ENCODE peak calls at places on chromosome 6, in seven cellular contexts. One of them, this sample, is unnamed.

GRCh38 chr6:143112084-143112768 is 51.5 kb downstream of the AIG1 start:
- DNase-seq in ascending aorta: no peak
- DNase-seq in stomach: no peak
- DNase-seq in A549: no peak
- DNase-seq in lower lobe of right lung: no peak
- DNase-seq in spleen: no peak
- DNase-seq in left lung: no peak
- DNase-seq in this sample: no peak

GRCh38 chr6:169587992-169588391 is 113.8 kb downstream of the WDR27 start:
- DNase-seq in ascending aorta: no peak
- DNase-seq in stomach: no peak
- DNase-seq in A549: no peak
- DNase-seq in lower lobe of right lung: no peak
- DNase-seq in spleen: no peak
- DNase-seq in left lung: no peak
- DNase-seq in this sample: no peak

GRCh38 chr6:27517928-27518787 is 45.3 kb upstream of the ZNF184 start:
- DNase-seq in ascending aorta: no peak
- DNase-seq in stomach: no peak
- DNase-seq in A549: no peak
- DNase-seq in lower lobe of right lung: no peak
- DNase-seq in spleen: no peak
- DNase-seq in left lung: no peak
- DNase-seq in this sample: no peak

GRCh38 chr6:163416640-163417253 is 2.2 kb downstream of the QKI start:
- DNase-seq in ascending aorta: no peak
- DNase-seq in stomach: peak; percentile 58
- DNase-seq in A549: peak; percentile 75
- DNase-seq in lower lobe of right lung: no peak
- DNase-seq in spleen: no peak
- DNase-seq in left lung: no peak
- DNase-seq in this sample: peak; percentile 76

GRCh38 chr6:116439572-116439971 is 21.6 kb upstream of the CALHM6 start:
- DNase-seq in ascending aorta: no peak
- DNase-seq in stomach: no peak
- DNase-seq in A549: no peak
- DNase-seq in lower lobe of right lung: no peak
- DNase-seq in spleen: no peak
- DNase-seq in left lung: no peak
- DNase-seq in this sample: no peak

GRCh38 chr6:55239099-55239498 is 64.8 kb downstream of the HCRTR2 start:
- DNase-seq in ascending aorta: no peak
- DNase-seq in stomach: no peak
- DNase-seq in A549: no peak
- DNase-seq in lower lobe of right lung: no peak
- DNase-seq in spleen: no peak
- DNase-seq in left lung: no peak
- DNase-seq in this sample: peak; percentile 15

GRCh38 chr6:40930555-40930954 is 108.5 kb downstream of the UNC5CL start:
- DNase-seq in ascending aorta: no peak
- DNase-seq in stomach: peak; percentile 38
- DNase-seq in A549: peak; percentile 24
- DNase-seq in lower lobe of right lung: no peak
- DNase-seq in spleen: no peak
- DNase-seq in left lung: no peak
- DNase-seq in this sample: no peak

GRCh38 chr6:145428656-145429173 is 306.6 kb downstream of the EPM2A start:
- DNase-seq in ascending aorta: no peak
- DNase-seq in stomach: no peak
- DNase-seq in A549: no peak
- DNase-seq in lower lobe of right lung: no peak
- DNase-seq in spleen: no peak
- DNase-seq in left lung: no peak
- DNase-seq in this sample: no peak

GRCh38 chr6:119273799-119274595 is 75.6 kb downstream of the MAN1A1 start:
- DNase-seq in ascending aorta: no peak
- DNase-seq in stomach: no peak
- DNase-seq in A549: no peak
- DNase-seq in lower lobe of right lung: no peak
- DNase-seq in spleen: no peak
- DNase-seq in left lung: no peak
- DNase-seq in this sample: peak; percentile 32

GRCh38 chr6:89273816-89274215 is 41.3 kb downstream of the GABRR2 start:
- DNase-seq in ascending aorta: no peak
- DNase-seq in stomach: no peak
- DNase-seq in A549: no peak
- DNase-seq in lower lobe of right lung: no peak
- DNase-seq in spleen: no peak
- DNase-seq in left lung: no peak
- DNase-seq in this sample: no peak

GRCh38 chr6:71288228-71289038 is at the start of gene OGFRL1:
- DNase-seq in ascending aorta: peak; percentile 33
- DNase-seq in stomach: peak; percentile 79
- DNase-seq in A549: peak; percentile 57
- DNase-seq in lower lobe of right lung: peak; percentile 84
- DNase-seq in spleen: peak; percentile 97
- DNase-seq in left lung: peak; percentile 97
- DNase-seq in this sample: peak; percentile 82

GRCh38 chr6:1864496-1864895 is 254.8 kb downstream of the FOXC1 start:
- DNase-seq in ascending aorta: no peak
- DNase-seq in stomach: no peak
- DNase-seq in A549: no peak
- DNase-seq in lower lobe of right lung: no peak
- DNase-seq in spleen: no peak
- DNase-seq in left lung: no peak
- DNase-seq in this sample: peak; percentile 59

GRCh38 chr6:65569505-65569904 is 137.5 kb downstream of the EYS start:
- DNase-seq in ascending aorta: no peak
- DNase-seq in stomach: no peak
- DNase-seq in A549: no peak
- DNase-seq in lower lobe of right lung: no peak
- DNase-seq in spleen: no peak
- DNase-seq in left lung: no peak
- DNase-seq in this sample: no peak

GRCh38 chr6:144745434-144745833 is 460.3 kb downstream of the UTRN start:
- DNase-seq in ascending aorta: no peak
- DNase-seq in stomach: no peak
- DNase-seq in A549: no peak
- DNase-seq in lower lobe of right lung: no peak
- DNase-seq in spleen: no peak
- DNase-seq in left lung: no peak
- DNase-seq in this sample: no peak

GRCh38 chr6:37168809-37169457 is 1.0 kb upstream of the PIM1 start:
- DNase-seq in ascending aorta: no peak
- DNase-seq in stomach: no peak
- DNase-seq in A549: no peak
- DNase-seq in lower lobe of right lung: no peak
- DNase-seq in spleen: no peak
- DNase-seq in left lung: no peak
- DNase-seq in this sample: peak; percentile 68

GRCh38 chr6:36544228-36544627 is 3.1 kb downstream of the STK38 start:
- DNase-seq in ascending aorta: no peak
- DNase-seq in stomach: no peak
- DNase-seq in A549: no peak
- DNase-seq in lower lobe of right lung: no peak
- DNase-seq in spleen: no peak
- DNase-seq in left lung: no peak
- DNase-seq in this sample: no peak

GRCh38 chr6:43052842-43053544 is 658 bp downstream of the CUL7 start:
- DNase-seq in ascending aorta: no peak
- DNase-seq in stomach: no peak
- DNase-seq in A549: peak; percentile 17
- DNase-seq in lower lobe of right lung: peak; percentile 56
- DNase-seq in spleen: no peak
- DNase-seq in left lung: no peak
- DNase-seq in this sample: no peak

GRCh38 chr6:132131777-132132176 is 180.6 kb upstream of the CCN2 start:
- DNase-seq in ascending aorta: peak; percentile 33
- DNase-seq in stomach: no peak
- DNase-seq in A549: peak; percentile 83
- DNase-seq in lower lobe of right lung: no peak
- DNase-seq in spleen: no peak
- DNase-seq in left lung: no peak
- DNase-seq in this sample: peak; percentile 34

GRCh38 chr6:33194431-33194979 is 2.2 kb upstream of the COL11A2 start:
- DNase-seq in ascending aorta: no peak
- DNase-seq in stomach: no peak
- DNase-seq in A549: no peak
- DNase-seq in lower lobe of right lung: no peak
- DNase-seq in spleen: peak; percentile 50
- DNase-seq in left lung: no peak
- DNase-seq in this sample: no peak

GRCh38 chr6:37714836-37715425 is 17.2 kb upstream of the MDGA1 start:
- DNase-seq in ascending aorta: no peak
- DNase-seq in stomach: no peak
- DNase-seq in A549: no peak
- DNase-seq in lower lobe of right lung: no peak
- DNase-seq in spleen: no peak
- DNase-seq in left lung: no peak
- DNase-seq in this sample: no peak

GRCh38 chr6:166633732-166634535 is 6.9 kb upstream of the RPS6KA2 start:
- DNase-seq in ascending aorta: no peak
- DNase-seq in stomach: no peak
- DNase-seq in A549: no peak
- DNase-seq in lower lobe of right lung: peak; percentile 72
- DNase-seq in spleen: no peak
- DNase-seq in left lung: no peak
- DNase-seq in this sample: no peak

GRCh38 chr6:33604941-33605854 is 15.9 kb upstream of the ITPR3 start:
- DNase-seq in ascending aorta: no peak
- DNase-seq in stomach: no peak
- DNase-seq in A549: no peak
- DNase-seq in lower lobe of right lung: no peak
- DNase-seq in spleen: no peak
- DNase-seq in left lung: no peak
- DNase-seq in this sample: peak; percentile 74

GRCh38 chr6:158043008-158043407 is 61.3 kb downstream of the SYNJ2 start:
- DNase-seq in ascending aorta: no peak
- DNase-seq in stomach: no peak
- DNase-seq in A549: no peak
- DNase-seq in lower lobe of right lung: peak; percentile 36
- DNase-seq in spleen: no peak
- DNase-seq in left lung: no peak
- DNase-seq in this sample: no peak

GRCh38 chr6:26251354-26252081 is 113.5 kb upstream of the BTN3A2 start:
- DNase-seq in ascending aorta: peak; percentile 19
- DNase-seq in stomach: peak; percentile 57
- DNase-seq in A549: no peak
- DNase-seq in lower lobe of right lung: peak; percentile 67
- DNase-seq in spleen: peak; percentile 87
- DNase-seq in left lung: peak; percentile 86
- DNase-seq in this sample: no peak

GRCh38 chr6:111522393-111523020 is 39.5 kb upstream of the REV3L start:
- DNase-seq in ascending aorta: no peak
- DNase-seq in stomach: no peak
- DNase-seq in A549: no peak
- DNase-seq in lower lobe of right lung: no peak
- DNase-seq in spleen: no peak
- DNase-seq in left lung: no peak
- DNase-seq in this sample: no peak

GRCh38 chr6:19369770-19370169 is 467.4 kb upstream of the ID4 start:
- DNase-seq in ascending aorta: no peak
- DNase-seq in stomach: no peak
- DNase-seq in A549: no peak
- DNase-seq in lower lobe of right lung: no peak
- DNase-seq in spleen: no peak
- DNase-seq in left lung: no peak
- DNase-seq in this sample: no peak

GRCh38 chr6:19368511-19368910 is 468.7 kb upstream of the ID4 start:
- DNase-seq in ascending aorta: no peak
- DNase-seq in stomach: no peak
- DNase-seq in A549: no peak
- DNase-seq in lower lobe of right lung: no peak
- DNase-seq in spleen: no peak
- DNase-seq in left lung: no peak
- DNase-seq in this sample: no peak
- H3K9me3 ChIP-seq in ascending aorta: no peaks in the 10 kb centered on the region
- H3K9me3 ChIP-seq in stomach: no peaks in the 10 kb centered on the region
- H3K9me3 ChIP-seq in A549: no peaks in the 10 kb centered on the region
- H3K9me3 ChIP-seq in lower lobe of right lung: no peaks in the 10 kb centered on the region
- H3K9me3 ChIP-seq in spleen: peaks cover 3% of the 10 kb centered on the region
- H3K9me3 ChIP-seq in left lung: no peaks in the 10 kb centered on the region
- H3K9me3 ChIP-seq in this sample: no peaks in the 10 kb centered on the region

DNA sequence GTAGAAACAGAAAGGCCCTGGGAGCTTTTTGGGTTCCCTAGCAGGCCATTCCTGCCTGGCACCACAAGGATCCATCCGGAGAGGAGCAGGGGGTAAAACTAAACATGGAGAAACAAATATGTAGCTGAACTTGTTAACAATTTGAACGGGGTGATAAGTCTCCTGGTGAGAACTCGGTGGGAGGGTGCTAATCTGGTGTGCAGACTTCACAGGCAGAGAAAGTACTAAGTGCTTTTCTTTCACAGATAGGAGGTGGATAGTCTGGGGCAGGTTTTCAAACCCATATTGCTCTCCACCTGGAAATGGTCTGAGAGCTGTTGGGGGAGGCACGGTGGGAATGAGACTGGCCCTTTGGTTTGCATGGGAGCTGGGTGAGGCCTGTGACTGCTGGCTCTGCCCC is 196.3 kb upstream of the FUT9 start:
- DNase-seq in ascending aorta: no peak
- DNase-seq in stomach: no peak
- DNase-seq in A549: no peak
- DNase-seq in lower lobe of right lung: no peak
- DNase-seq in spleen: no peak
- DNase-seq in left lung: no peak
- DNase-seq in this sample: no peak
- H3K4me3 ChIP-seq in ascending aorta: no peak overlapping the region
- H3K4me3 ChIP-seq in stomach: no peak overlapping the region
- H3K4me3 ChIP-seq in A549: no peak overlapping the region
- H3K4me3 ChIP-seq in lower lobe of right lung: no peak overlapping the region
- H3K4me3 ChIP-seq in spleen: no peak overlapping the region
- H3K4me3 ChIP-seq in left lung: no peak overlapping the region
- H3K4me3 ChIP-seq in this sample: no peak overlapping the region

GRCh38 chr6:53209681-53210080 is 61.0 kb upstream of the GCM1 start:
- DNase-seq in ascending aorta: no peak
- DNase-seq in stomach: no peak
- DNase-seq in A549: no peak
- DNase-seq in lower lobe of right lung: no peak
- DNase-seq in spleen: no peak
- DNase-seq in left lung: no peak
- DNase-seq in this sample: no peak
- H3K9me3 ChIP-seq in ascending aorta: peaks cover 3% of the 10 kb centered on the region
- H3K9me3 ChIP-seq in stomach: no peaks in the 10 kb centered on the region
- H3K9me3 ChIP-seq in A549: no peaks in the 10 kb centered on the region
- H3K9me3 ChIP-seq in lower lobe of right lung: no peaks in the 10 kb centered on the region
- H3K9me3 ChIP-seq in spleen: peaks cover 9% of the 10 kb centered on the region
- H3K9me3 ChIP-seq in left lung: no peaks in the 10 kb centered on the region
- H3K9me3 ChIP-seq in this sample: no peaks in the 10 kb centered on the region

DNA sequence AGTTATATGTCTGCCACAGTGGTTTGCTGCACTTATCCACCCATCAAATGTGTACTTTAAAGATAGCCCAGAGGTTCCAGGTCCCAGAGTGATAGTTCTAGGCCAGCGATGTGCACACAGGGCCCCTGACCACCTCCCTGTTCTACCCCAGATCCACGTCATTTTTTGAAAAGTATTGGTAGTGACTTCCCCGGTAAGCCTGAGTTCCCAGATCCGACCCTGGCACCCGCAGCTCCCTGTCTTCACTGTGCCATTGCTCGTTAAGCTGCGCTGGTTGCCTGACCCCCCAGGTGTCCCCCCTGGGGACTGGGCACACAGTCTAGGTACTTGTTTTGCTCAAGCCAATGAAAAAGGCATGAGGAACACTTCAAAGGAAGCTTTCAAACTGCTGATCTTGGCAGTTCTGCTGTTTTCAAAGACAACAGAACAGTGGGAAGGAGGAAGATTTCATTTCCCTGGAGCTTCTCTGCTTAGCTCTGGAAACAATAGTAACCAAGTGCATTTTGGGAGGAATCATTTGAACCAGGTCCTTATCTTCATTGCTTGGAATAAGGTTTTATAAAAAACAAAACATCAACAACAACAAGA is 116.3 kb upstream of the TAB2 start:
- DNase-seq in ascending aorta: no peak
- DNase-seq in stomach: no peak
- DNase-seq in A549: no peak
- DNase-seq in lower lobe of right lung: no peak
- DNase-seq in spleen: no peak
- DNase-seq in left lung: no peak
- DNase-seq in this sample: no peak
- H3K4me3 ChIP-seq in ascending aorta: no peak overlapping the region
- H3K4me3 ChIP-seq in stomach: no peak overlapping the region
- H3K4me3 ChIP-seq in A549: no peak overlapping the region
- H3K4me3 ChIP-seq in lower lobe of right lung: no peak overlapping the region
- H3K4me3 ChIP-seq in spleen: no peak overlapping the region
- H3K4me3 ChIP-seq in left lung: no peak overlapping the region
- H3K4me3 ChIP-seq in this sample: no peak overlapping the region